ENCODE peak calls at places on chromosomes 4 and X, in seven cellular contexts. S, T, O, R, D, N and C are unnamed samples.

GRCh38 chr4:111960241-111960667 is 185.0 kb upstream of the FAM241A start:
- DNase-seq in R (no peak), D (no peak), S (no peak), N (no peak), T (no peak), O (no peak), C (no peak)

GRCh38 chrX:20309796-20310195 is 43.1 kb upstream of the RPS6KA3 start:
- DNase-seq in D (no peak), T (no peak), S (no peak), O (no peak), N (no peak), R (no peak), C (no peak)

GRCh38 chrX:47145408-47146120 is 543 bp downstream of the RBM10 start:
- DNase-seq in T (no peak), S (peak; percentile 75), N (peak; percentile 38), R (peak; percentile 23), D (no peak), O (no peak), C (peak; percentile 78)

GRCh38 chr4:157204634-157205244 is 15.8 kb upstream of the GRIA2 start:
- DNase-seq in D (no peak), N (peak; percentile 55), R (peak; percentile 38), S (no peak), O (no peak), T (no peak), C (peak; percentile 66)

GRCh38 chr4:187184513-187184912 is 460.9 kb upstream of the FAT1 start:
- DNase-seq in N (peak; percentile 80), O (no peak), R (peak; percentile 74), S (no peak), D (peak; percentile 30), T (no peak), C (no peak)

GRCh38 chr4:24433515-24434192 is 150.7 kb downstream of the DHX15 start:
- DNase-seq in T (no peak), O (no peak), S (peak; percentile 31), D (no peak), N (peak; percentile 6), R (no peak), C (no peak)

GRCh38 chr4:110224812-110225211 is 26.4 kb upstream of the ELOVL6 start:
- DNase-seq in T (no peak), D (no peak), R (no peak), N (no peak), S (no peak), O (no peak), C (no peak)

GRCh38 chrX:50211510-50211909 is 6.9 kb downstream of the CCNB3 start:
- DNase-seq in R (no peak), T (no peak), S (peak; percentile 1), D (no peak), N (peak; percentile 14), O (no peak), C (no peak)

GRCh38 chrX:155070975-155071693 is at the start of the genes BRCC3, CMC4 and MTCP1:
- DNase-seq in N (peak; percentile 76), R (peak; percentile 81), D (peak; percentile 82), O (peak; percentile 74), T (peak; percentile 55), S (peak; percentile 72), C (peak; percentile 99)

GRCh38 chrX:64377753-64378152 is 17.5 kb downstream of the MTMR8 start:
- DNase-seq in O (no peak), R (no peak), T (no peak), D (no peak), S (no peak), N (no peak), C (no peak)

GRCh38 chr4:43458293-43458692 is 565.8 kb downstream of the GRXCR1 start:
- DNase-seq in S (peak; percentile 9), O (no peak), D (no peak), N (no peak), T (no peak), R (no peak), C (no peak)

GRCh38 chr4:182548156-182548555 is 305.0 kb downstream of the TENM3 start:
- DNase-seq in N (no peak), T (no peak), S (no peak), D (no peak), O (no peak), R (no peak), C (no peak)

GRCh38 chrX:39922497-39922896 is 175.3 kb downstream of the BCOR start:
- DNase-seq in O (no peak), R (no peak), D (no peak), T (no peak), S (peak; percentile 4), N (no peak), C (no peak)

GRCh38 chr4:80125252-80126177 is 52.5 kb upstream of the ANTXR2 start:
- DNase-seq in D (no peak), O (no peak), S (peak; percentile 5), T (no peak), R (peak; percentile 16), N (peak; percentile 52), C (no peak)

GRCh38 chr4:151855747-151856146 is 94.9 kb upstream of the GATB start:
- DNase-seq in O (no peak), N (no peak), R (no peak), D (no peak), S (no peak), T (no peak), C (no peak)

GRCh38 chr4:172648471-172648870 is 520.1 kb upstream of the GALNT7 start:
- DNase-seq in D (no peak), S (no peak), R (no peak), N (no peak), O (no peak), T (no peak), C (no peak)

GRCh38 chr4:122456228-122457106 is at the start of gene IL2:
- DNase-seq in T (no peak), S (no peak), D (no peak), N (no peak), O (no peak), R (no peak), C (no peak)

GRCh38 chr4:7898385-7898784 is 41.3 kb downstream of the AFAP1 start:
- DNase-seq in N (no peak), S (no peak), D (no peak), O (no peak), T (no peak), R (no peak), C (no peak)

GRCh38 chr4:77618383-77619241 is 13.0 kb downstream of the CXCL13 start:
- DNase-seq in S (peak; percentile 8), T (peak; percentile 25), O (peak; percentile 19), N (peak; percentile 85), R (peak; percentile 69), D (peak; percentile 64), C (peak; percentile 71)

GRCh38 chr4:114015444-114015899 is 36.0 kb upstream of the ARSJ start:
- DNase-seq in D (no peak), T (no peak), R (no peak), O (no peak), N (no peak), S (no peak), C (no peak)

GRCh38 chr4:127501103-127501502 is 131.7 kb upstream of the INTU start:
- DNase-seq in N (no peak), T (no peak), O (no peak), R (no peak), S (no peak), D (no peak), C (no peak)

GRCh38 chrX:77009691-77010090 is 437.5 kb upstream of the FGF16 start:
- DNase-seq in D (no peak), R (no peak), S (no peak), T (no peak), O (no peak), N (no peak), C (no peak)

GRCh38 chr4:156294577-156294976 is 340.9 kb upstream of the CTSO start:
- DNase-seq in R (no peak), O (no peak), N (peak; percentile 3), D (no peak), S (peak; percentile 90), T (no peak), C (peak; percentile 42)

GRCh38 chr4:139469216-139469615 is 15.3 kb downstream of the RAB33B start:
- DNase-seq in D (no peak), N (no peak), T (no peak), O (no peak), R (no peak), S (no peak), C (no peak)

GRCh38 chrX:20329435-20329834 is 62.7 kb upstream of the RPS6KA3 start:
- DNase-seq in R (no peak), D (no peak), O (no peak), S (no peak), N (no peak), T (no peak), C (no peak)